ENCODE peak calls at places on chromosomes 16 and 17, in seven cellular contexts. I is IMR-90, C is ovary, Z is HepG2, Q is uterus, T is transverse colon, G is testis. N is an unnamed sample. For H3K4me1, the result is how much of the 10 kb centered on the place peaks cover.

GRCh38 chr16:27495191-27495590 is 54.5 kb downstream of the GTF3C1 start:
- DNase-seq in C (peak), Q (peak), G (peak), Z (no peak), T (no peak), I (peak), N (no peak)

GRCh38 chr17:42937712-42938596 is 26.3 kb downstream of the AARSD1 start:
- DNase-seq in T (peak), C (peak), Z (peak), I (peak), G (peak), Q (peak), N (no peak)

GRCh38 chr16:66357523-66357928 is 9.0 kb upstream of the CDH5 start:
- DNase-seq in Q (peak), Z (peak), G (peak), T (peak), C (peak), I (peak), N (no peak)

GRCh38 chr16:75087040-75087979 is 29.3 kb downstream of the LDHD start:
- DNase-seq in T (peak), Z (peak), G (peak), Q (peak), I (peak), C (peak), N (no peak)

GRCh38 chr17:4934173-4934979 is 2.3 kb downstream of the GP1BA start:
- DNase-seq in C (no peak), T (peak), I (peak), Q (no peak), G (no peak), Z (peak), N (peak)

GRCh38 chr17:1158879-1159278 is 20.9 kb downstream of the ABR start:
- DNase-seq in C (no peak), I (peak), Q (no peak), G (no peak), T (no peak), Z (no peak), N (no peak)

GRCh38 chr16:81401035-81401950 is 43.3 kb upstream of the CMIP start:
- DNase-seq in I (peak), Z (peak), C (no peak), Q (no peak), G (no peak), T (peak), N (peak)

GRCh38 chr17:39800540-39800939 is 62.8 kb downstream of the GRB7 start:
- DNase-seq in C (no peak), T (peak), G (no peak), Z (no peak), I (no peak), Q (no peak), N (no peak)

GRCh38 chr16:58678716-58679115 is 5.9 kb downstream of the SLC38A7 start:
- DNase-seq in G (peak), Z (no peak), I (no peak), C (no peak), T (no peak), Q (no peak), N (peak)

DNA sequence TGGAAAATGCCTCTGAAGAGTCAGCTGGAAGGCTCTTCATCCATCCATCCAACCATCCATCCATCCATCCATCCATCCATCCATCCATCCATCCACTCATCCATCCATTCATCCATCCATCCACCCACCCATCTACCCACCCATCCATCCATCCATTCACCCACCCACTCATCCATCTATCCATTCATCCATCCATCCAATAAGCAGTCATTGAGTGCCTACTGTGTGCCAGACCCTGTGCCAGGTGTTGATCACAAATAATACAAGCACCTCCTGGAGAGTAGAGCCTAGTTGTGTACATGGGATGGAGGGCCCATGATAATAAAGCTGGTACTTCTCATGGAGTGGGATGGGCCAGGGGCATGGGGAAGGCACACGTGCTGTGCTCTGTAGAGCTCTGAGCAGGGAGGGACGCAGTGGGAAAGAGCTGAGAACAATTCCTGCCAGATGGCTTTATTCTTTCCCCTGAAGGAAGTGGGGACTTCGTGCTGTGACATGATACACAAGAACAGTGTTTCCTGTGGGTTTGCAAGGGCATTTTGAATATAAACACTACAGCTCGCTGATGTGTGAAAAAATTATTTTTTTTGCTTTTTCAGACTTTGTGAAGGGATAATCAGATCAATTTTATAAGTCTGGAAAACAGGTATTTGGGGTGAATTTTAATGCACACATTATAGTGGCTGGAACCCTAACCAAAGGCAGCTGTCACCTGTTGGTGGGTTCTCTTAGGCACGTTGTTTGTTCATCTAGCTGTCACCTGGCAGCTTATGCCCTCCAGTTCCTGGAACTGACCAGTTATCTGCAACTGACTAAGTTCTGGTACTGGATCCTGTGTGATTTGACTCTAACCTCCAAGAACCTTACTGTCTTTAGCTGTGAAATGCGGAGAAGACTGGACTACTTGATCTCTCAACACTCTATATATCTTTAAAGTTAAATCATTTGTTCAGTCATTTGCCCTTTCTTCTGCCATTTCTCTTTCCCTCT is 61.3 kb downstream of the PRKCB start:
- DNase-seq in Q (no peak), I (no peak), T (no peak), G (no peak), C (no peak), Z (no peak), N (no peak)
- H3K4me1 ChIP-seq in Q (under half), I (under half), T (under half), G (under half), C (under half), Z (under half), N (under half)

GRCh38 chr17:49742256-49742655 is 21.7 kb downstream of the FAM117A start:
- DNase-seq in Z (no peak), I (peak), C (no peak), G (no peak), T (no peak), Q (no peak), N (no peak)

GRCh38 chr17:49741692-49742076 is 22.2 kb downstream of the FAM117A start:
- DNase-seq in Q (no peak), T (no peak), I (no peak), G (no peak), Z (no peak), C (no peak), N (no peak)

GRCh38 chr17:49741009-49741691 is 22.8 kb downstream of the FAM117A start:
- DNase-seq in Z (no peak), T (no peak), G (no peak), C (no peak), I (peak), Q (no peak), N (no peak)

GRCh38 chr17:49738456-49739163 is 25.3 kb downstream of the FAM117A start:
- DNase-seq in Z (no peak), T (no peak), Q (no peak), C (no peak), G (no peak), I (no peak), N (no peak)

GRCh38 chr17:49739662-49740271 is 24.2 kb downstream of the FAM117A start:
- DNase-seq in Z (peak), Q (peak), T (peak), G (peak), C (peak), I (peak), N (peak)
- TF ChIP-seq POLR2A in Z (no peak), Q (no peak), T (peak), G (no peak), C (no peak), I (no peak), N (no peak)

GRCh38 chr17:50056217-50056960 is 479 bp downstream of the ITGA3 start:
- DNase-seq in T (peak), Q (peak), I (peak), Z (peak), C (peak), G (peak), N (peak)
- TF ChIP-seq CTCF in T (peak), Q (peak), I (peak), Z (peak), C (peak), G (no peak), N (peak)

GRCh38 chr16:70481929-70482536 is 27.6 kb downstream of the FCSK start:
- DNase-seq in T (no peak), I (peak), C (no peak), Q (no peak), G (no peak), Z (no peak), N (no peak)
- H3K4me1 ChIP-seq in T (under half), I (under half), C (under half), Q (under half), G (under half), Z (under half), N (under half)

GRCh38 chr17:45161288-45162021 is at the start of gene HEXIM2:
- DNase-seq in C (peak), T (peak), I (peak), G (peak), Q (peak), Z (peak), N (peak)

GRCh38 chr17:45162022-45162687 is 480 bp downstream of the HEXIM2 start:
- DNase-seq in I (no peak), T (no peak), G (no peak), C (peak), Z (no peak), Q (no peak), N (peak)

GRCh38 chr17:45156242-45156641 is 5.4 kb upstream of the HEXIM2 start:
- DNase-seq in Q (no peak), T (no peak), I (no peak), G (no peak), C (no peak), Z (no peak), N (no peak)

GRCh38 chr17:45164734-45165269 is 3.1 kb downstream of the HEXIM2 start:
- DNase-seq in I (no peak), Q (no peak), C (no peak), Z (no peak), T (no peak), G (no peak), N (no peak)

DNA sequence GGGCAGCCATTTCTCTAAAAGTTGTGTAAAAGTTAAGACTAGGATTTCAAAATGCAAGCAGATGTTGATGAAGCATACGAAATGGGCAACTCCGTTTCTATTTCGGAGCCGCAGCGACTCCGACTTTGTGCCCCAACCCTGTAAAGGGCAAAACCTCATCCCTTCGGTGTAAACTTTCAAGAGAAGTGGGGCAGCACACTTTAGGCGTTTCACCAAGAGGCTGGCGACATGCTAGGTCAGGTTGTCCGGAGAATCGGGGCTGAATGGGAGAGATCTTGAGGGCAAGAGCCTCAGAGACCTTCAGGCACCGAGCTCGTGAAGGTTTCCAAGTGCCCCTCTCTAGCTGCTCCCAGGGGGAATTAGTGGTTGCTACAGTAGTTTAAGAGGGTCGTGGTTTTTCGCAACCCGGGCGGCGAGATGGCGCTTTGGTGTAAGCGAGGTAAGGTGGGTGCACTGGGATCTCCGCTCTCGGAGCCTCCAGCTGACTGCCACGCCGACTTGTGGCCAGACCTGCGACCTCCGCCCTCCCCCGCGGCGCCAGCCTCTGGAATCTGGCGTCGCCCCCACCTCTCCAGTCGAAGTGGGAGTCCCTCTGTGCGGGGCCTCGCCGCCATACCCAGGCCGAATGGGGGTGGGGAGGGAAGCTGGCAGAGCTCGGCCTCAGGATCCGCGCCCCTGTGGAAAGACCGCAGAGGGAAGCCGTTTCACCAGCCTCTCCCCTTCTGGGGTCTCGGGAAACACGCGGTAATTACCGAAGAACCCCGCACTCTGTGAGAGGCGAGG is 979 bp upstream of the HEXIM2 start:
- DNase-seq in T (peak), G (peak), Z (peak), Q (peak), I (peak), C (peak), N (peak)
- TF ChIP-seq POLR2A in T (no peak), G (no peak), Z (peak), Q (no peak), I (peak), C (no peak), N (no peak)

DNA sequence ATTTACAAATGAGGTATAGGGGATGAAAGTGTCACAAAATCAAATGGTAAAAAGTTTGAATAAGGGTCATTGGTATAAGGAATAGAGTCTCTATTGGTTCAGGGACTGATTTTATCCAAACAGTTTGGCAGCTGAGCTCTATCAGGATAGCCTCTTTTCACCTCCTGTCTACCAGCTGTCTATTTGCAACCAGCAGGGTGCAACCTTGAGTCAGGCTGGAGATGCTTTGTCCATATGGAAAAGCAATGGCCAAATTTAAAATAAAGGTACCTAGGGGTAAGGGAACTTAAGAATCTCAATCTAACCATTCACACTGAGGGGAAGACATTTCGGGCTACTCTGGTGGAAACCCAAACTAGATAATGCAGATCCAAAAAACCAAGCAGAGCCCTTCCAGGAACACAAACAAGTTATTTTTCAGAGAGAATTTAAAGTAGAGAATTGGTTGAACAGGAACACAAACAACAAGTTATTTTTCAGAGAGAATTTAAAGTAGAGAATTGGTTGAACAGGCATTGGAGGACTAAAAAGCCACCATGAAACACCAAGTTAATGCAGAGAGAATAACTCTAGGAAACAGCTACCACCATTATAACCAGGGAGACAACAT is 12.6 kb upstream of the CA10 start:
- DNase-seq in Z (peak), Q (no peak), G (peak), C (no peak), I (no peak), T (no peak), N (peak)
- TF ChIP-seq CTCF in Z (peak), Q (no peak), G (no peak), C (no peak), I (peak), T (no peak), N (peak)

DNA sequence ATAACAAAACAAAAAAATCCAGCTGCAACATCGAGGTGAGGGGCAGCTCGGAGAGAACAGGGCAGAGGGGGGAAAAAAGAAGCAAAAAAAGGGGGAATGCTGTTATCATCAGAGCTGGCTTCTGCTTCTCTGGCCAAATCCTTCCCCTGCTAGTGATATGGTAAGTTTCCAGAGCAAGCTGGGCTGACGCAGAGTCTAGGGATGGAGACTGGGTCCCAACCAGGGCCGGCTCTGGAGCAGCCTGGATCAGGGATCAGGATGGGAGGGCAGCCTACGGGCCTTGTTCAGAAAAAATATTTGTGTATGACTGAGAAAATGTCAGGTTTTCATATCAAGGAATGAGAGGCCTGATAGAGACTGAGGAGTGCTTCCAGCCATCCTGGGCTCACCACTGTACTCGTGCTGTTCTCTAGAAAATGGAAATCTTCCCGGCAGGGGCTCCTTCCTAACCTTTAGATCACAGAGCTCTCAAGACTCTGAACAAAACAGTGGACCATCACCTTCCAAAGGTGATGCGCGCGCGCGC is 726 bp upstream of the C1QTNF1 start:
- DNase-seq in C (no peak), Q (peak), Z (no peak), T (peak), I (no peak), G (no peak), N (no peak)
- H3K4me1 ChIP-seq in C (under half), Q (under half), Z (half or more), T (half or more), I (under half), G (half or more), N (under half)

DNA sequence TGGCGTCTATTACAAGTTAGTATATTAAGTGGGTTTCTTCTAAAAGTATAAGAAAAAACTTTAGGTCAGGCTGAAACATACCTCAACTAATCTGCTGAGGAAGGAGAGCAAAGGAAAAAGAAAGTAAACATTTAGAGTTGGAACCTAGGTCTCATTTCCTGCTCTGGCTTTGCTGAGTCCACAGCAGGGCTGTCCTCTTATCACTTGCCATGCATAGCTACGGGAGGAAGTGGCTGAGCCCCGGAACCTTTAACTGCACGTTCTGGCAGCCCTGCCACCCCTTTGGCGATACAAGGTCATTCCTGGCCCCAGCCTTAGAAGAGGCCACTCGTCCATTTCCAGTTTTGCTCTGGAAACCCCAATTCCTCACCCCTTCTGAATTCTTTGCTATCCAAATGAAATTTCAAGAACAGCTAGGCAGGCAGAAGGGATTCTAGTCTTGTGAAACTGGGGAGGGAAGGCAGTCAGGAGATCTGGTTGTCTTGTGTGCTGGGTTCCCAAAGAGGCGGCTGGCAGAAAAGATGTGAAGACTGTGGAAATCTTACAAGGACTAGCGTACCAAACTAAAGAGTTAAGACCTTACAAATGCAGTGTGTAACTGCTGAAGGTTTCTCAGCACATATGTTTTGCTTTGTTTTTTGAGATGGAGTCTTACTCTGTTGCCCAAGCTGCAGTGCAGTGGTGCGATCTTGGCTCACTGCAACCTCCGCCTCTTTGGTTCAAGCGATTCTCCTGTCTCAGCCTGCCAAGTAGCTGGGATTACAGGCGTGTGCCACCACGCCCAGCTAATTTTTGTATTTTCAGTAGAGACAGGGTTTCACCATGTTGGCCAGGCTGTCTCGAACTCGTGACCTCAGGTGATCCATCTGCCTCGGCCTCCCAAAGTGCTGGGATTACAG is 19.1 kb downstream of the WIPI1 start:
- DNase-seq in T (peak), G (no peak), C (no peak), Q (no peak), Z (peak), I (peak), N (peak)
- TF ChIP-seq POLR2A in T (peak), G (no peak), C (no peak), Q (no peak), Z (no peak), I (no peak), N (no peak)

GRCh38 chr16:11698271-11698689 is 30.0 kb downstream of the SNN start:
- DNase-seq in Z (no peak), Q (no peak), T (no peak), G (no peak), C (no peak), I (peak), N (peak)
- TF ChIP-seq CTCF in Z (peak), Q (no peak), T (no peak), G (no peak), C (no peak), I (peak), N (peak)

N was measured in right lobe of liver.